ENCODE peak calls at places on chromosomes 3 and 15, in five cellular contexts. H is left ventricle myocardium inferior, V is ovary, F is cardiac muscle cell, O is thoracic aorta. B is an unnamed sample.

GRCh38 chr3:27976933-27977332 is 254.8 kb upstream of the EOMES start:
- DNase-seq in F (no peak), O (no peak), H (no peak), V (no peak), B (no peak)

GRCh38 chr3:196941846-196942225 is 492 bp downstream of the NCBP2 start:
- DNase-seq in F (peak; percentile 78), O (no peak), H (peak; percentile 30), V (no peak), B (no peak)

GRCh38 chr3:69967156-69967555 is 32.4 kb upstream of the SAMMSON start:
- DNase-seq in O (no peak), V (no peak), F (no peak), H (no peak), B (no peak)

GRCh38 chr15:71110800-71111565 is 4.3 kb upstream of the THSD4 start:
- DNase-seq in H (no peak), O (no peak), V (no peak), F (no peak), B (peak; percentile 62)

GRCh38 chr3:52319921-52320595 is 3.9 kb downstream of the DNAH1 start:
- DNase-seq in O (no peak), F (no peak), H (no peak), V (no peak), B (no peak)

GRCh38 chr15:77010312-77010686 is 15.4 kb downstream of the PSTPIP1 start:
- DNase-seq in F (no peak), V (no peak), H (no peak), O (no peak), B (no peak)

GRCh38 chr3:139340784-139341183 is 3.0 kb upstream of the MRPS22 start:
- DNase-seq in V (no peak), H (no peak), O (no peak), F (no peak), B (no peak)

GRCh38 chr3:135009014-135009413 is 214.0 kb downstream of the EPHB1 start:
- DNase-seq in H (no peak), F (no peak), V (no peak), O (no peak), B (no peak)

GRCh38 chr3:196050597-196050996 is 31.3 kb downstream of the TFRC start:
- DNase-seq in F (no peak), O (no peak), V (no peak), H (no peak), B (no peak)

GRCh38 chr15:78930577-78931388 is 14.1 kb downstream of the CTSH start:
- DNase-seq in F (no peak), O (no peak), V (no peak), H (no peak), B (peak; percentile 37)

GRCh38 chr15:89575656-89576416 is 567 bp downstream of the TICRR start:
- DNase-seq in H (peak; percentile 22), V (no peak), F (peak; percentile 18), O (no peak), B (peak; percentile 82)

GRCh38 chr3:167740961-167741587 is 5.6 kb downstream of the SERPINI1 start:
- DNase-seq in O (no peak), H (no peak), V (no peak), F (peak; percentile 57), B (peak; percentile 82)

GRCh38 chr3:41688595-41689380 is 273.1 kb downstream of the ULK4 start:
- DNase-seq in V (no peak), O (no peak), H (no peak), F (no peak), B (no peak)

GRCh38 chr15:61849446-61849845 is 210.8 kb downstream of the VPS13C start:
- DNase-seq in O (no peak), F (no peak), V (no peak), H (no peak), B (no peak)

GRCh38 chr15:58715266-58715917 is 34.1 kb downstream of the ADAM10 start:
- DNase-seq in V (no peak), H (no peak), O (no peak), F (no peak), B (no peak)

GRCh38 chr3:32443471-32443870 is 51.8 kb downstream of the CMTM7 start:
- DNase-seq in O (no peak), F (no peak), H (no peak), V (no peak), B (no peak)

GRCh38 chr3:86990171-86990733 is 697 bp downstream of the VGLL3 start:
- DNase-seq in H (peak; percentile 26), F (no peak), V (peak; percentile 63), O (no peak), B (peak; percentile 88)

GRCh38 chr15:70453238-70453637 is 310.1 kb downstream of the UACA start:
- DNase-seq in V (no peak), H (no peak), O (no peak), F (no peak), B (no peak)

GRCh38 chr3:106241593-106241992 is 372.8 kb upstream of the CBLB start:
- DNase-seq in H (no peak), F (no peak), V (no peak), O (no peak), B (no peak)

GRCh38 chr3:167032267-167032876 is 347.7 kb downstream of the ZBBX start:
- DNase-seq in F (peak; percentile 72), V (no peak), O (no peak), H (no peak), B (no peak)

GRCh38 chr3:156478931-156479330 is 76.0 kb downstream of the SSR3 start:
- DNase-seq in H (no peak), F (no peak), O (no peak), V (no peak), B (no peak)

GRCh38 chr3:165382672-165383071 is 186.5 kb upstream of the SLITRK3 start:
- DNase-seq in V (no peak), O (no peak), H (no peak), F (no peak), B (no peak)

GRCh38 chr3:52022323-52023100 is 26.8 kb upstream of the RPL29 start:
- DNase-seq in O (peak; percentile 25), F (peak; percentile 57), H (peak; percentile 69), V (no peak), B (no peak)

DNA sequence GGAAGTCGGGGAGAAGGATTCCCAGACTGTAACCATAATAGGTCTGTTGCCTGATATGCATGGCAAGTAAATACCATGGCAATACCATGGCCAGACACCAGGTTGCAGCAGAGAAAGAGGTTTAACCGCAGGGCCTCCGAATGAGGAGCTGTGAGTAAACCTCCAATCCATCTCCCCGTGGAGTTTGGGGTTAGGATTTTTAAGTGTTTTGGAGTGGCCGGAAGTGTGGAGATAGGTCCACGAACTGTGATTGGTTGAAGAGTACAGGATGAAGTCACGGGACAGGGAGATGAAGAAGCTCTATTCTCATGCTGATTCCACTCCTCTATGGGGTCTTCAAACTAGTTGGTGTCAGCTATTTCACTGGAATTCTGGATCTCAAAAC is 127.9 kb downstream of the ST8SIA2 start:
- DNase-seq in F (peak; percentile 83), V (peak; percentile 81), H (peak; percentile 65), O (peak; percentile 50), B (peak; percentile 91)
- TF ChIP-seq CTCF in F (peak; percentile 90), V (peak; percentile 49), H (peak; percentile 91), O (peak; percentile 79), B (peak; percentile 85)

GRCh38 chr15:32683906-32684584 is 33.8 kb upstream of the GREM1 start:
- DNase-seq in V (no peak), O (no peak), H (no peak), F (no peak), B (no peak)
- H3K4me1 ChIP-seq in V (no peaks in the 10 kb centered on the region), O (no peaks in the 10 kb centered on the region), H (no peaks in the 10 kb centered on the region), F (no peaks in the 10 kb centered on the region), B (no peaks in the 10 kb centered on the region)

GRCh38 chr3:152583913-152584312 is 251.0 kb upstream of the P2RY1 start:
- DNase-seq in F (no peak), V (no peak), O (no peak), H (no peak), B (no peak)

GRCh38 chr3:152587861-152588260 is 247.1 kb upstream of the P2RY1 start:
- DNase-seq in F (no peak), H (no peak), O (no peak), V (no peak), B (no peak)

GRCh38 chr3:152586974-152587373 is 248.0 kb upstream of the P2RY1 start:
- DNase-seq in O (no peak), H (no peak), V (no peak), F (no peak), B (no peak)

GRCh38 chr3:152578769-152579168 is 256.2 kb upstream of the P2RY1 start:
- DNase-seq in O (no peak), H (no peak), V (no peak), F (no peak), B (no peak)

DNA sequence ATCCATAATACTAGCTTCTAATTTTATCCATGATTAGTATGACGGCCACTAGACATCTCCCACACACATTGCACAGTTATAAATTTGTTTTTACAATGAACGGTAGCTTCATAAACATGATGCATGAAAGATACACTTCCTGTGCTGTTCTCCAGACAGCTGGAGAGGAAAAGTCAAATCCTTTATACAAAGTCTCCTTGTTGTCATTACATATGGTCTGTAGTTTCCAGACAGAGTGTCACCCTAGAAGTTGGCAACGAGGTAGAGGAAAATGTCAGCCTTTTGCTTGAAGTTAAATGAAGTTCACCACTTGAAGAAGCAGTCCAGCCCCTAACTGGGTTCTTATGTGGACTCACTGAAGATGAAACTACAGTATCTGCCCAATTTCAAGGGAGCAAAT is 253.0 kb upstream of the P2RY1 start:
- DNase-seq in H (no peak), O (no peak), F (no peak), V (no peak), B (no peak)
- H3K27me3 ChIP-seq in H (no peaks in the 10 kb centered on the region), O (no peaks in the 10 kb centered on the region), F (no peaks in the 10 kb centered on the region), V (no peaks in the 10 kb centered on the region), B (no peaks in the 10 kb centered on the region)

GRCh38 chr15:67836477-67836876 is 3.4 kb downstream of the RNU6-1 start:
- DNase-seq in F (peak; percentile 61), H (peak; percentile 40), V (no peak), O (no peak), B (peak; percentile 81)
- TF ChIP-seq CTCF in F (peak; percentile 74), H (peak; percentile 91), V (peak; percentile 45), O (peak; percentile 82), B (peak; percentile 87)

DNA sequence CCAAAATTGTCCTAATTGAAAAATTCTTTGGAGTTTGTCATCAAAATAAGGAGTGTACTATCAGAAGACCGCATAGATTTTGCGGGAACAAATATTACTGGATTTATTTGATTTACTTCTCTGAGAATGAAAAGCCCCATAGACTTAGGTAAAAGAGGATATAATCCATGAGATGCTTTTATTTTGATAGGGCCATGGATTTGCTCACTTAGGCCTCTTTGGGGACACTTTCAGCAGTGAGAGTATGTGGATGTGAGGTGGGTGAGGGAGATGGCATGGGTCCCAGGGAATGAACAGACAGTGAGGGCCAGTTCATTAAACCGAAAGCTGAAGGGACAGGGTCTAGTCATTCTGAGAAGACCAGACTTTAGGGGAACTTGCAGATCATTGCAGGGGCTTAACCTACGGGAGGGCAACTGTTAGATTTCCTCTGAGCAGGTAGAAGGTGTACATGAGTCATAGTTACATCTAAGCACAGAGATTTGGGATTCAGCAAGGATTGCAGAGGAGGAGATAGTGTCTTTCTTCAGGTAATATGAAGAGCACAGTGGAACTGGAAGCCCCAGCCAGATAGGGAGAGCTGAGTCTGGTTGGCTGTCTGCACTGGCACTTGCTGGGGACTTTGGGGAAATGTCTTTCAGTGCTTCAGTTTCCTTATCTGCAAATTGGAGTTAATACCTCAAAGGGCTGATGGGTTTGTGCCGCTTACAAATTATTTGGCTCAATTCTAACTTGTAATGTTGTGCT is 30.8 kb downstream of the SH3GL3 start:
- DNase-seq in O (no peak), F (no peak), H (no peak), V (no peak), B (no peak)
- H3K4me1 ChIP-seq in O (peaks cover 8% of the 10 kb centered on the region), F (peaks cover 6% of the 10 kb centered on the region), H (no peaks in the 10 kb centered on the region), V (no peaks in the 10 kb centered on the region), B (no peaks in the 10 kb centered on the region)

B was measured in endodermal cell.